ENCODE peak calls at places on chromosomes 13 and 19, in six cellular contexts. U is tibial nerve, J is coronary artery, D is lower lobe of right lung, V is mammary epithelial cell, X is neural progenitor cell. G is an unnamed sample.

GRCh38 chr13:73740681-73741080 is 393.5 kb downstream of the KLF12 start:
- DNase-seq in V (no peak), U (no peak), D (no peak), J (no peak), X (no peak), G (no peak)

GRCh38 chr19:13484141-13484540 is 22.1 kb downstream of the CACNA1A start:
- DNase-seq in U (no peak), V (no peak), D (no peak), X (no peak), J (no peak), G (no peak)

GRCh38 chr19:29003641-29004409 is 209.1 kb downstream of the UQCRFS1 start:
- DNase-seq in D (no peak), U (no peak), J (no peak), X (peak; percentile 60), V (no peak), G (no peak)

GRCh38 chr13:110964229-110965037 is 49.6 kb upstream of the ANKRD10 start:
- DNase-seq in U (no peak), X (no peak), J (no peak), V (no peak), D (no peak), G (no peak)

GRCh38 chr19:41784337-41785239 is 11.8 kb upstream of the CEACAM3 start:
- DNase-seq in V (no peak), X (no peak), U (no peak), D (no peak), J (no peak), G (no peak)

GRCh38 chr19:29620931-29621351 is 14.9 kb downstream of the POP4 start:
- DNase-seq in J (no peak), V (no peak), D (peak; percentile 21), U (no peak), X (no peak), G (no peak)

GRCh38 chr13:48542581-48543341 is 9.9 kb upstream of the RCBTB2 start:
- DNase-seq in J (no peak), D (peak; percentile 55), X (peak; percentile 59), V (no peak), U (no peak), G (peak; percentile 22)

GRCh38 chr13:78909276-78909675 is 250.3 kb upstream of the OBI1 start:
- DNase-seq in D (no peak), U (no peak), J (no peak), V (no peak), X (no peak), G (no peak)

GRCh38 chr19:1483067-1483978 is 4.3 kb upstream of the C19orf25 start:
- DNase-seq in D (peak; percentile 46), V (no peak), J (no peak), X (no peak), U (no peak), G (no peak)

GRCh38 chr13:111202745-111203144 is 87.6 kb downstream of the ARHGEF7 start:
- DNase-seq in V (no peak), X (no peak), D (no peak), U (no peak), J (no peak), G (no peak)

GRCh38 chr19:1874554-1875185 is 10.6 kb downstream of the ABHD17A start:
- DNase-seq in U (no peak), V (no peak), X (no peak), J (no peak), D (no peak), G (no peak)

GRCh38 chr19:51702103-51702753 is 9.1 kb downstream of the SPACA6 start:
- DNase-seq in X (peak; percentile 85), D (peak; percentile 89), V (peak; percentile 63), J (peak; percentile 90), U (peak; percentile 82), G (peak; percentile 56)

GRCh38 chr13:110319774-110320509 is 12.9 kb downstream of the COL4A2 start:
- DNase-seq in V (peak; percentile 78), X (no peak), U (no peak), J (peak; percentile 81), D (peak; percentile 44), G (no peak)

GRCh38 chr19:1453525-1454371 is 3.8 kb downstream of the APC2 start:
- DNase-seq in X (peak; percentile 53), U (peak; percentile 36), V (no peak), J (no peak), D (no peak), G (peak; percentile 97)

GRCh38 chr13:79516590-79516989 is 35.6 kb downstream of the NDFIP2 start:
- DNase-seq in U (no peak), X (no peak), J (no peak), V (no peak), D (no peak), G (no peak)

GRCh38 chr13:32528358-32528757 is 10.2 kb downstream of the N4BP2L2 start:
- DNase-seq in X (no peak), V (peak; percentile 21), D (no peak), J (no peak), U (no peak), G (no peak)

GRCh38 chr19:3665681-3666544 is 34.4 kb downstream of the PIP5K1C start:
- DNase-seq in U (peak; percentile 42), D (peak; percentile 76), J (no peak), V (peak; percentile 14), X (peak; percentile 66), G (peak; percentile 15)

GRCh38 chr13:21619633-21620220 is 15.8 kb upstream of the MICU2 start:
- DNase-seq in U (no peak), J (no peak), D (no peak), V (no peak), X (no peak), G (no peak)

GRCh38 chr19:12055784-12056183 is 3.0 kb upstream of the ZNF878 start:
- DNase-seq in V (no peak), D (no peak), J (no peak), U (no peak), X (no peak), G (no peak)

GRCh38 chr13:60288569-60288968 is 108.5 kb upstream of the TDRD3 start:
- DNase-seq in D (no peak), U (no peak), J (no peak), X (no peak), V (no peak), G (no peak)

GRCh38 chr19:3617463-3617862 is 9.1 kb downstream of the CACTIN start:
- DNase-seq in J (no peak), V (no peak), D (no peak), X (peak; percentile 20), U (no peak), G (no peak)

GRCh38 chr13:39510296-39510695 is 92.7 kb downstream of the LHFPL6 start:
- DNase-seq in X (no peak), J (no peak), V (peak; percentile 56), D (no peak), U (no peak), G (no peak)

GRCh38 chr19:43574424-43575155 is 737 bp downstream of the XRCC1 start:
- DNase-seq in J (no peak), X (peak; percentile 38), U (no peak), V (peak; percentile 32), D (peak; percentile 28), G (no peak)

GRCh38 chr19:5120321-5120720 is 151.4 kb downstream of the KDM4B start:
- DNase-seq in D (no peak), X (no peak), J (no peak), V (no peak), U (no peak), G (no peak)

GRCh38 chr13:99434258-99434788 is 66.9 kb upstream of the TM9SF2 start:
- DNase-seq in V (no peak), J (no peak), U (no peak), D (no peak), X (no peak), G (no peak)

GRCh38 chr13:95627590-95627989 is 16.9 kb downstream of the DZIP1 start:
- DNase-seq in V (no peak), U (no peak), X (no peak), D (no peak), J (no peak), G (no peak)
- H3K27ac ChIP-seq in V (no peak overlapping the region), U (no peak overlapping the region), X (no peak overlapping the region), D (no peak overlapping the region), J (no peak overlapping the region), G (no peak overlapping the region)

GRCh38 chr19:18460900-18461299 is 23.0 kb upstream of the ISYNA1 start:
- DNase-seq in X (no peak), J (no peak), U (no peak), D (no peak), V (no peak), G (no peak)

GRCh38 chr19:18461471-18461870 is 23.5 kb upstream of the ISYNA1 start:
- DNase-seq in V (no peak), D (no peak), J (no peak), X (no peak), U (no peak), G (no peak)

GRCh38 chr19:18457478-18458331 is 19.8 kb upstream of the ISYNA1 start:
- DNase-seq in X (no peak), U (no peak), V (no peak), D (no peak), J (no peak), G (no peak)

GRCh38 chr19:18456974-18457373 is 19.0 kb upstream of the ISYNA1 start:
- DNase-seq in J (no peak), D (no peak), V (no peak), U (peak; percentile 60), X (no peak), G (no peak)

GRCh38 chr19:18460313-18460712 is 22.4 kb upstream of the ISYNA1 start:
- DNase-seq in J (peak; percentile 91), V (peak; percentile 65), D (no peak), X (no peak), U (peak; percentile 60), G (no peak)
- H3K27ac ChIP-seq in J (peak overlapping the region; percentile 98), V (peak overlapping the region; percentile 52), D (peak overlapping the region; percentile 73), X (no peak overlapping the region), U (peak overlapping the region; percentile 90), G (peak overlapping the region; percentile 30)

GRCh38 chr19:343941-344624 is 513 bp downstream of the MIER2 start:
- DNase-seq in D (no peak), J (no peak), U (no peak), X (peak; percentile 81), V (no peak), G (no peak)

GRCh38 chr19:342128-342455 is 2.5 kb downstream of the MIER2 start:
- DNase-seq in V (no peak), D (no peak), U (no peak), X (no peak), J (no peak), G (no peak)

GRCh38 chr19:342801-343421 is 1.7 kb downstream of the MIER2 start:
- DNase-seq in U (peak; percentile 23), X (no peak), V (peak; percentile 81), J (no peak), D (peak; percentile 78), G (no peak)

GRCh38 chr19:344625-345319 is at the start of gene MIER2:
- DNase-seq in D (peak; percentile 82), J (no peak), V (peak; percentile 64), U (peak; percentile 76), X (peak; percentile 90), G (peak; percentile 85)

GRCh38 chr19:343451-343931 is 1.1 kb downstream of the MIER2 start:
- DNase-seq in J (no peak), U (no peak), V (peak; percentile 55), X (no peak), D (no peak), G (no peak)
- H3K27ac ChIP-seq in J (peak overlapping the region; percentile 84), U (peak overlapping the region; percentile 75), V (peak overlapping the region; percentile 50), X (no peak overlapping the region), D (peak overlapping the region; percentile 82), G (no peak overlapping the region)

DNA sequence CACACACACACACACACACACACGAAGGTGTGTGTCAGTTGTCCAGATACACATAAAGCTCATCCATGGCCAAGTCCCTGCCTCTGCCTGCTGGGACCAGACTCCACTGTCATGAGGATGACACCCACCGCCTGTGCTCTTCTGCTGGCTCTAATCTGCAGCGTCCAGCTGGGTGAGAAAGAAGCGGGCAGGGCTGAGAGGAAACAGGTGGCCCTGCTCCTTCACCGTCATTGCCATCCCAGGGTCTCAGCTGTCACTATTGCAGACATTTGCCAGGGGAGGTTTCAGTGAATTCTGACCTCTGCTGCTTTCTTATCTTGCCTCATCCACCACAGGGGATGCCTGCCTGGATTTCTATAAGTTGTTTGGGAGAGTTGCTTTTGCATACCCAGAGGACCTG is 31.4 kb downstream of the SCGB2B2 start:
- DNase-seq in V (no peak), J (no peak), X (no peak), D (no peak), U (no peak), G (no peak)
- H3K27ac ChIP-seq in V (no peak overlapping the region), J (no peak overlapping the region), X (no peak overlapping the region), D (no peak overlapping the region), U (no peak overlapping the region), G (no peak overlapping the region)

G was measured in substantia nigra.